ENCODE peak calls at places on chromosome 15, in four cellular contexts. One of them, this sample, is unnamed.

GRCh38 chr15:72912121-72912520 is 128.6 kb upstream of the ADPGK start:
- DNase-seq in K562: no peak
- DNase-seq in GM12878: no peak
- DNase-seq in HepG2: no peak
- DNase-seq in this sample: no peak

GRCh38 chr15:31485911-31486461 is 159.4 kb downstream of the KLF13 start:
- DNase-seq in K562: no peak
- DNase-seq in GM12878: no peak
- DNase-seq in HepG2: no peak
- DNase-seq in this sample: no peak

GRCh38 chr15:45167631-45168205 is 20.0 kb downstream of the SHF start:
- DNase-seq in K562: no peak
- DNase-seq in GM12878: no peak
- DNase-seq in HepG2: no peak
- DNase-seq in this sample: no peak

GRCh38 chr15:50224606-50225005 is 40.9 kb downstream of the HDC start:
- DNase-seq in K562: no peak
- DNase-seq in GM12878: no peak
- DNase-seq in HepG2: no peak
- DNase-seq in this sample: no peak

GRCh38 chr15:81336568-81336967 is 12.6 kb upstream of the STARD5 start:
- DNase-seq in K562: peak
- DNase-seq in GM12878: no peak
- DNase-seq in HepG2: peak
- DNase-seq in this sample: peak

GRCh38 chr15:36622247-36622795 is 42.9 kb downstream of the CDIN1 start:
- DNase-seq in K562: no peak
- DNase-seq in GM12878: no peak
- DNase-seq in HepG2: no peak
- DNase-seq in this sample: no peak

GRCh38 chr15:36921484-36922091 is 178.8 kb downstream of the MEIS2 start:
- DNase-seq in K562: no peak
- DNase-seq in GM12878: no peak
- DNase-seq in HepG2: no peak
- DNase-seq in this sample: no peak

GRCh38 chr15:60096157-60096556 is 92.0 kb downstream of the FOXB1 start:
- DNase-seq in K562: no peak
- DNase-seq in GM12878: no peak
- DNase-seq in HepG2: no peak
- DNase-seq in this sample: no peak

GRCh38 chr15:64634576-64635485 is 140.6 kb downstream of the RBPMS2 start:
- DNase-seq in K562: no peak
- DNase-seq in GM12878: peak
- DNase-seq in HepG2: peak
- DNase-seq in this sample: no peak

GRCh38 chr15:55770808-55771207 is 27.9 kb upstream of the PRTG start:
- DNase-seq in K562: no peak
- DNase-seq in GM12878: no peak
- DNase-seq in HepG2: no peak
- DNase-seq in this sample: no peak

GRCh38 chr15:55778932-55779331 is 36.0 kb upstream of the PRTG start:
- DNase-seq in K562: no peak
- DNase-seq in GM12878: no peak
- DNase-seq in HepG2: no peak
- DNase-seq in this sample: no peak

GRCh38 chr15:55774113-55774970 is 31.4 kb upstream of the PRTG start:
- DNase-seq in K562: peak
- DNase-seq in GM12878: no peak
- DNase-seq in HepG2: peak
- DNase-seq in this sample: peak

GRCh38 chr15:55780292-55780691 is 37.3 kb upstream of the PRTG start:
- DNase-seq in K562: no peak
- DNase-seq in GM12878: no peak
- DNase-seq in HepG2: no peak
- DNase-seq in this sample: no peak

DNA sequence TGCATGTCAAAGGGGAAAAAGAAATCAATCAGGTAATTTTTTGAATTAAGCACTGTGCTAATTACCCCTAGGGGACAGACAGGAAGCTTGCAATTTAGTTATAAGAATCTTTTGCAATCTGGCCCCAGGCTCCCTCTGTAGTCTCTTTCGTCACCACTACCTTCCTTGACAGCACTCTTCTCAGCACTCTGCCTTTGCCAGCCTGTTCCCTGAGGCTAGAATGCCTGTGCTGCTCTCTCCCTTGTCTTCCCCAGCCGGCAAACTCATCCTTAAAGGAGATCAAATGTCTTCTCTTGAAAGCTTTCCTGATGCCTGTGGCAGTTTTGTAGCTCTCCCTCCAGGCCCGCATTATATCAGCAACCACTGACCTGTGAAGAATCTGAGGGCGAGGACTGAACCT is 32.4 kb upstream of the PRTG start:
- DNase-seq in K562: no peak
- DNase-seq in GM12878: no peak
- DNase-seq in HepG2: no peak
- DNase-seq in this sample: no peak
- TF ChIP-seq ZBTB33 in K562: no peak
- TF ChIP-seq ZBTB33 in GM12878: no peak
- TF ChIP-seq ZBTB33 in HepG2: no peak
- TF ChIP-seq ZBTB33 in this sample: no peak

GRCh38 chr15:63121382-63122001 is at the start of gene LACTB:
- DNase-seq in K562: peak
- DNase-seq in GM12878: peak
- DNase-seq in HepG2: peak
- DNase-seq in this sample: peak
- TF ChIP-seq POLR2A in K562: peak
- TF ChIP-seq POLR2A in GM12878: peak
- TF ChIP-seq POLR2A in HepG2: peak
- TF ChIP-seq POLR2A in this sample: no peak

GRCh38 chr15:52392008-52392687 is 96.5 kb upstream of the MYO5C start:
- DNase-seq in K562: no peak
- DNase-seq in GM12878: no peak
- DNase-seq in HepG2: no peak
- DNase-seq in this sample: no peak
- TF ChIP-seq ZBTB33 in K562: no peak
- TF ChIP-seq ZBTB33 in GM12878: no peak
- TF ChIP-seq ZBTB33 in HepG2: no peak
- TF ChIP-seq ZBTB33 in this sample: no peak

DNA sequence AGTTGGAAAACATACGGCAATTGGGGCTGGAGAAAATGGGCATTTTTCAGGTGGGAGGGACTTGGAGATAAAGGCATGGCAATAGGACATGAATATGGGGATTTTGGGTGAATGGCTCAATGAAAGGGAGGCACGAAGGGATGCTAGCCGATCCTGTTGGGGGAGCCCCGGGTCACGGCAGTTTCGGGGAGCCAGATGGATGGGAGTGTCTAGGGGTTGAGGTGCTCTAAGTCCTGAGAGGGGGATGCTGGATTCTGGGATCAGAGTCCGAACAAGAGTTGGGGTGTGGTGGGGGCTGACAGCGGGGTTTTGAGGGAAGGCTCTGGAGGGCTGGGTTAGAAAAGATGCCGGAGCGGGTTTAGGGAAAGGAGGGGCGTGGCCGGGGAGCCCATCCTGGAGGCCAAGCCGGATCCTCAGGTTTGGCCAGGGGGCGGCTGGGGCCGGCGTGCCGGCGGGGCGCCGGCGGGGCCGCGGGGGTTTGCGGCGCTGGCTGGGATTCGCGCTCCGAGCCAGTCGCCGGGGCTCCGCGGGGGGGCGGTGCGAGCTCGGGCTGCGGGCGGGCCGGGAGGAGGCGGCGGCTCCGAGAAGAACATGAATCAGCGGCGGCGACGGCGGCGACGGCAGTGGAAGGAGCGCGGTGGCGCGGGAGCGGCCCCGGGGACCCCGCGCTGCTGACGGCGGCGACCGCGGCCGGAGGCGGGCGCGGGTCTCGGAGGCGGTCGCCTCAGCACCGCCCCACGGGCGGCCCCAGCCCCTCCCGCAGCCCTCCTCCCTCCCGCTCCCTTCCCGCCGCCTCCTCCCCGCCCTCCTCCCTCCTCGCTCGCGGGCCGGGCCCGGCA is at the start of gene TYRO3:
- DNase-seq in K562: peak
- DNase-seq in GM12878: no peak
- DNase-seq in HepG2: no peak
- DNase-seq in this sample: no peak
- TF ChIP-seq POLR2A in K562: no peak
- TF ChIP-seq POLR2A in GM12878: no peak
- TF ChIP-seq POLR2A in HepG2: no peak
- TF ChIP-seq POLR2A in this sample: no peak

DNA sequence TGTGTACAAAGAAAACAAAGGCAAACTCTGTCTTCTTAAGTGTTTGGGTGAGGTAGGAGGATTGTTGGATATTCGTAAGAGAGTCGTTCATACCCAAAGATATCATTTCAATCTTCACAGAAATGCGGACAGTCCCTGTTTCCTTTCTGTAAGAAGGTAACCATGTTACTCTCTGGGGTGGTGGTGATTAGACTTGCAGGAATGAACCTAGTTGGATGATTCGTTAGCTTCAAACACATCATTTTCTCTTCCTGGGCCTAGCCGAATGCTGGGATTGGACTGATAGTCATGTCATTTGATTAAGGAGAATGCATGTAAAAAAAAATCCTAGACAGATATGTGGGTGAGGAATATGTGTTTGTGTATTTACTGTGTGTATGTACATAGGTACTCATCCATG is 12.4 kb downstream of the SLCO3A1 start:
- DNase-seq in K562: no peak
- DNase-seq in GM12878: no peak
- DNase-seq in HepG2: no peak
- DNase-seq in this sample: no peak
- TF ChIP-seq ZBTB33 in K562: no peak
- TF ChIP-seq ZBTB33 in GM12878: no peak
- TF ChIP-seq ZBTB33 in HepG2: no peak
- TF ChIP-seq ZBTB33 in this sample: no peak

GRCh38 chr15:43776718-43777292 is at the start of gene ELL3:
- DNase-seq in K562: peak
- DNase-seq in GM12878: no peak
- DNase-seq in HepG2: peak
- DNase-seq in this sample: peak
- TF ChIP-seq POLR2A in K562: peak
- TF ChIP-seq POLR2A in GM12878: peak
- TF ChIP-seq POLR2A in HepG2: no peak
- TF ChIP-seq POLR2A in this sample: peak

DNA sequence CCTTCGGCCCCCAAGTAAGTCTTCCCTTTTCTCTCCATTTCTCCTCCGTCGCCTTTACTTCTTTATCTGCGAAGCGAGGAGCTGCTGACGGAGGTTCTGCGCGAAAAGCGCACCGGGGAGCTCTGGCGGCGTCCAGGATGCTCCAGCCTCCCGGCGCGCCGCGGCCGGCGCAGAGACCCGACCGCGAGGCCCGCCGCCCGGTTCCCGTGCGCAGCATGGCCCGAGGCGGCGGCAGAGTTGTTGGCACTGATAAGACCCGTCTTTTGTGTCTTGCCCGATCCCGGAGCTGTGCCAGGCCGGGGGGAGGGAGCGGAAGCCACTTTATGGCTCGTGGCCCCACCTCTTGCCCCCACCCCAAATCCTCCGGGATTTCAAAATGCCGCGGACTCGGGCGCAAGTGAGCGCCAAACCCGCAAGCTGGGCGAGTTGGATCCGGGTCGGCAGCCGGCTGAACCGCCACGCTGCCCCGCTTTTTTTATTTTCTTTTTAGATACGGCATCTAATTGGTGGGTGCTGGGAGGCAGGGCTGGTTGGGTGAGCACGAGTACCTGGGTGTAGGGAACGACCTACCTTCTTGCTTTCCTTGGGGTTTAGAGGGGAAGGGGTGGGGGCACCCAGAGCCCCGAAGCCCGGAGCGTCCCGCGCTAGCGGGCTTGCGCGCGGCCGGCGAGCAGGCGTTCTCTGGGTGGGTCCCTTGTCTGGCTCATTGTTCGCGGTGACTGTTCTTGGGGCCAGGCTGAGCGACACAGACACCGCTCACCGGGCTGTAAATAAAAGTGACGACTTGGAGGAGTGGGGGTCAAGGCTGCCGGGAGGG is 532.7 kb upstream of the SEMA6D start:
- DNase-seq in K562: no peak
- DNase-seq in GM12878: no peak
- DNase-seq in HepG2: no peak
- DNase-seq in this sample: no peak
- TF ChIP-seq ZBTB33 in K562: no peak
- TF ChIP-seq ZBTB33 in GM12878: no peak
- TF ChIP-seq ZBTB33 in HepG2: no peak
- TF ChIP-seq ZBTB33 in this sample: no peak

DNA sequence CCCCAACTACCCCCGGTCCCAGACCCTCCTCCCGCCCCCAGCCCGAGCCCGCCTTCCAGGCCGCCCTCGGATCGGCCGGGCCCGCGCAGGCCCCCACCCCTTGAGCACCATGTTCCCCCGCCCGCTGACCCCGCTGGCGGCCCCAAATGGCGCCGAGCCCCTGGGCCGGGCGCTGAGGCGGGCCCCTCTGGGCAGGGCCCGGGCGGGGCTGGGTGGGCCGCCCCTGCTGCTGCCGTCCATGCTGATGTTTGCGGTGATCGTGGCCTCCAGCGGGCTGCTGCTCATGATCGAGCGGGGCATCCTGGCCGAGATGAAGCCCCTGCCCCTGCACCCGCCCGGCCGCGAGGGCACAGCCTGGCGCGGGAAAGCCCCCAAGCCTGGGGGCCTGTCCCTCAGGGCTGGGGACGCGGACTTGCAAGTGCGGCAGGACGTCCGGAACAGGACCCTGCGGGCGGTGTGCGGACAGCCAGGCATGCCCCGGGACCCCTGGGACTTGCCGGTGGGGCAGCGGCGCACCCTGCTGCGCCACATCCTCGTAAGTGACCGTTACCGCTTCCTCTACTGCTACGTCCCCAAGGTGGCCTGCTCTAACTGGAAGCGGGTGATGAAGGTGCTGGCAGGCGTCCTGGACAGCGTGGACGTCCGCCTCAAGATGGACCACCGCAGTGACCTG is 457 bp downstream of the CHST14 start:
- DNase-seq in K562: no peak
- DNase-seq in GM12878: no peak
- DNase-seq in HepG2: no peak
- DNase-seq in this sample: no peak
- TF ChIP-seq POLR2A in K562: peak
- TF ChIP-seq POLR2A in GM12878: peak
- TF ChIP-seq POLR2A in HepG2: peak
- TF ChIP-seq POLR2A in this sample: no peak

DNA sequence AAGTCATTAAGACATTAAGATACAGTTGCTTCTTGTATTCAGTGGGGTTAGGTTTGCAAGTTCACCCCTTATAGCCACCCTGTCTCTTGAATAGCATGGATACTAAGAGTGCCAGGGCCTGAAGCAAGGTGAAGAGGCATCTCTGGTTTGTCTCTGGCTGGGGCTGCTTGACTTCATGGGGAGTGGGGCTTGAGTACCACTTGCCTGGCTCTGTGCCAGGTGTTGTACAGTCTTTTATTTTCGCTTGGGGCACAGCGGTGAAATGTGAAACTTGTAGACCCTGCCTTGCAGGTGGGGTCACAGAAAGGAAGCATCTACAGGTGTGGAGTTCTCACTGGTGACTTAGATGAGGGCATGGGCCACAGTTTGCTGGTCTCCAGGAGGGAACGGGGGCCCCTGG is 152.1 kb downstream of the PDE8A start:
- DNase-seq in K562: no peak
- DNase-seq in GM12878: no peak
- DNase-seq in HepG2: no peak
- DNase-seq in this sample: no peak
- TF ChIP-seq ZBTB33 in K562: no peak
- TF ChIP-seq ZBTB33 in GM12878: no peak
- TF ChIP-seq ZBTB33 in HepG2: no peak
- TF ChIP-seq ZBTB33 in this sample: no peak

This sample was measured in HCT116.